ENCODE peak calls at places on chromosomes 4 and X, in seven cellular contexts. W, H, V, G, P, R and U are unnamed samples.

GRCh38 chr4:119087656-119088055 is 48.0 kb upstream of the MYOZ2 start:
- DNase-seq in R (no peak), G (no peak), P (no peak), W (no peak), H (no peak), V (no peak), U (no peak)

GRCh38 chr4:68732653-68733466 is 62.4 kb upstream of the UGT2B15 start:
- DNase-seq in G (no peak), V (no peak), W (no peak), H (no peak), R (no peak), P (no peak), U (peak)

GRCh38 chr4:175514174-175514573 is 297.9 kb downstream of the GPM6A start:
- DNase-seq in R (no peak), W (no peak), P (no peak), G (no peak), H (no peak), V (no peak), U (no peak)

GRCh38 chr4:38105475-38105874 is 145.3 kb downstream of the PTTG2 start:
- DNase-seq in V (no peak), G (no peak), P (no peak), H (no peak), W (no peak), R (no peak), U (no peak)

GRCh38 chr4:107619065-107619464 is 101.0 kb downstream of the PAPSS1 start:
- DNase-seq in H (peak), G (no peak), R (peak), V (no peak), P (no peak), W (no peak), U (no peak)

GRCh38 chr4:151325320-151326246 is at the start of gene SH3D19:
- DNase-seq in P (no peak), G (peak), W (peak), V (peak), H (peak), R (peak), U (peak)

GRCh38 chr4:94974773-94975172 is 217.0 kb downstream of the BMPR1B start:
- DNase-seq in R (peak), H (no peak), V (no peak), W (no peak), P (no peak), G (no peak), U (no peak)

GRCh38 chr4:183284229-183284628 is 35.8 kb downstream of the CLDN22 start:
- DNase-seq in W (no peak), G (no peak), R (no peak), P (no peak), H (no peak), V (no peak), U (no peak)

GRCh38 chrX:149979126-149979644 is 40.9 kb upstream of the EOLA2 start:
- DNase-seq in H (no peak), R (no peak), G (no peak), P (peak), V (no peak), W (no peak), U (no peak)